ENCODE peak calls at places on chromosome 11, in four cellular contexts. S, Q, Z and G are unnamed samples.

GRCh38 chr11:64571410-64572091 is 19.5 kb upstream of the SLC22A12 start:
- DNase-seq in S (no peak), Q (peak), Z (no peak), G (no peak)

GRCh38 chr11:44005956-44006355 is 41.8 kb upstream of the ACCSL start:
- DNase-seq in S (no peak), Q (no peak), Z (no peak), G (no peak)

GRCh38 chr11:65184146-65184545 is 2.4 kb downstream of the CAPN1 start:
- DNase-seq in S (no peak), Q (no peak), Z (no peak), G (no peak)

GRCh38 chr11:72379384-72380131 is 54.8 kb downstream of the CLPB start:
- DNase-seq in S (no peak), Q (no peak), Z (no peak), G (no peak)

GRCh38 chr11:1877211-1878133 is 14.2 kb downstream of the PRR33 start:
- DNase-seq in S (no peak), Q (peak), Z (peak), G (peak)

GRCh38 chr11:72069200-72069599 is 11.1 kb downstream of the NUMA1 start:
- DNase-seq in S (no peak), Q (no peak), Z (no peak), G (no peak)

GRCh38 chr11:134555510-134555909 is 143.5 kb upstream of the B3GAT1 start:
- DNase-seq in S (no peak), Q (no peak), Z (no peak), G (no peak)

GRCh38 chr11:96969251-96969650 is 579.4 kb downstream of the JRKL start:
- DNase-seq in S (no peak), Q (no peak), Z (no peak), G (peak)

GRCh38 chr11:134647066-134647746 is 235.2 kb upstream of the B3GAT1 start:
- DNase-seq in S (no peak), Q (no peak), Z (no peak), G (no peak)

GRCh38 chr11:114044042-114044871 is 15.3 kb upstream of the ZBTB16 start:
- DNase-seq in S (no peak), Q (no peak), Z (no peak), G (peak)

GRCh38 chr11:70176940-70177689 is 26.0 kb upstream of the FADD start:
- DNase-seq in S (no peak), Q (no peak), Z (no peak), G (no peak)

GRCh38 chr11:2713069-2713468 is 13.3 kb upstream of the KCNQ1OT1 start:
- DNase-seq in S (no peak), Q (no peak), Z (no peak), G (no peak)

GRCh38 chr11:117733311-117733710 is 63.7 kb downstream of the DSCAML1 start:
- DNase-seq in S (no peak), Q (no peak), Z (no peak), G (no peak)

GRCh38 chr11:1103401-1104360 is 29.0 kb downstream of the MUC2 start:
- DNase-seq in S (no peak), Q (no peak), Z (peak), G (no peak)

GRCh38 chr11:134358165-134358852 is 26.5 kb downstream of the GLB1L2 start:
- DNase-seq in S (no peak), Q (no peak), Z (peak), G (no peak)

GRCh38 chr11:1401656-1402221 is 12.0 kb downstream of the BRSK2 start:
- DNase-seq in S (no peak), Q (peak), Z (peak), G (peak)

GRCh38 chr11:29448246-29448877 is 568.5 kb downstream of the KCNA4 start:
- DNase-seq in S (no peak), Q (peak), Z (no peak), G (peak)

GRCh38 chr11:100892886-100893285 is 205.8 kb downstream of the ARHGAP42 start:
- DNase-seq in S (no peak), Q (no peak), Z (no peak), G (no peak)

GRCh38 chr11:47148903-47149535 is 27.7 kb downstream of the ARFGAP2 start:
- DNase-seq in S (no peak), Q (peak), Z (peak), G (no peak)

GRCh38 chr11:3220521-3221407 is 2.2 kb upstream of the MRGPRG start:
- DNase-seq in S (no peak), Q (no peak), Z (no peak), G (no peak)

GRCh38 chr11:107565219-107565937 is at the start of gene ALKBH8:
- DNase-seq in S (no peak), Q (peak), Z (peak), G (peak)

GRCh38 chr11:44066732-44067131 is 662 bp downstream of the ACCS start:
- DNase-seq in S (peak), Q (peak), Z (no peak), G (peak)

GRCh38 chr11:4641501-4641900 is 2.3 kb upstream of the OR51E1 start:
- DNase-seq in S (no peak), Q (no peak), Z (no peak), G (no peak)

GRCh38 chr11:3014314-3014938 is 22.3 kb upstream of the NAP1L4 start:
- DNase-seq in S (no peak), Q (no peak), Z (no peak), G (peak)

GRCh38 chr11:83680351-83680750 is 394.2 kb upstream of the CCDC90B start:
- DNase-seq in S (no peak), Q (no peak), Z (no peak), G (no peak)

GRCh38 chr11:23509023-23509422 is 648.7 kb upstream of the CCDC179 start:
- DNase-seq in S (peak), Q (no peak), Z (no peak), G (peak)

GRCh38 chr11:86972734-86973133 is 17.5 kb upstream of the FZD4 start:
- DNase-seq in S (no peak), Q (no peak), Z (no peak), G (no peak)

GRCh38 chr11:97856666-97857065 is 1164.1 kb upstream of the CNTN5 start:
- DNase-seq in S (no peak), Q (no peak), Z (no peak), G (no peak)

GRCh38 chr11:85663080-85663729 is 1.7 kb downstream of the CREBZF start:
- DNase-seq in S (no peak), Q (peak), Z (no peak), G (no peak)

GRCh38 chr11:2813141-2813908 is 72.2 kb downstream of the CDKN1C start:
- DNase-seq in S (no peak), Q (no peak), Z (no peak), G (peak)

GRCh38 chr11:17328856-17329490 is 22.6 kb upstream of the NCR3LG1 start:
- DNase-seq in S (no peak), Q (no peak), Z (peak), G (no peak)

GRCh38 chr11:76205252-76206076 is 838 bp downstream of the WNT11 start:
- DNase-seq in S (no peak), Q (no peak), Z (no peak), G (no peak)

GRCh38 chr11:76524919-76525318 is 80.1 kb downstream of the EMSY start:
- DNase-seq in S (peak), Q (peak), Z (no peak), G (peak)

GRCh38 chr11:126336646-126337045 is 18.8 kb upstream of the ST3GAL4 start:
- DNase-seq in S (no peak), Q (no peak), Z (no peak), G (no peak)

GRCh38 chr11:65352783-65353182 is 1.8 kb upstream of the TIGD3 start:
- DNase-seq in S (no peak), Q (peak), Z (no peak), G (peak)

GRCh38 chr11:44349328-44349727 is 39.4 kb upstream of the ALX4 start:
- DNase-seq in S (no peak), Q (no peak), Z (no peak), G (no peak)

GRCh38 chr11:45062974-45063635 is 83.3 kb upstream of the PRDM11 start:
- DNase-seq in S (no peak), Q (no peak), Z (no peak), G (no peak)

GRCh38 chr11:29268733-29269132 is 748.1 kb downstream of the KCNA4 start:
- DNase-seq in S (no peak), Q (no peak), Z (no peak), G (no peak)

GRCh38 chr11:10600570-10601248 is 32.2 kb upstream of the LYVE1 start:
- DNase-seq in S (no peak), Q (no peak), Z (no peak), G (no peak)

GRCh38 chr11:31798057-31799035 is 12.8 kb downstream of the PAX6 start:
- DNase-seq in S (no peak), Q (no peak), Z (no peak), G (no peak)
- TF ChIP-seq CTCF in S (peak), Q (peak), Z (no peak), G (peak)

DNA sequence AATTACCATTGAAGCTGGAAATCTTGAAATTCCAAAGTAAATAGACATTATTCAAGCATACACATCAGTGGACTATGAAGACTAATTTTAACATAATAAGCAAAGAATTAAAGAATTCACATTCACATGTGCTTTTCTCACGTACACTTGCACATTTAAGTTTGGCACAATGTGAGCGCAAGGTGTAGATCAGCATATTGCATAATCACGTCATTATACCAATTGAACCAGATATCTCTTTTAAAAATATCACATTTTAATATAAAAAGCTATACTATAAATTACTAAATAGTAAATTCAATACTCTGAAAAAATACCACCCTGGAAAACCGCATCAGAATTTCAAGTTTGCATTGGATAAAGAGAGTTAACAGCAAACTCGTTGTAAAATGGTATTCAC is 60.7 kb downstream of the SESN3 start:
- DNase-seq in S (no peak), Q (no peak), Z (no peak), G (no peak)
- H3K4me3 ChIP-seq in S (no peak), Q (no peak), Z (no peak), G (no peak)

DNA sequence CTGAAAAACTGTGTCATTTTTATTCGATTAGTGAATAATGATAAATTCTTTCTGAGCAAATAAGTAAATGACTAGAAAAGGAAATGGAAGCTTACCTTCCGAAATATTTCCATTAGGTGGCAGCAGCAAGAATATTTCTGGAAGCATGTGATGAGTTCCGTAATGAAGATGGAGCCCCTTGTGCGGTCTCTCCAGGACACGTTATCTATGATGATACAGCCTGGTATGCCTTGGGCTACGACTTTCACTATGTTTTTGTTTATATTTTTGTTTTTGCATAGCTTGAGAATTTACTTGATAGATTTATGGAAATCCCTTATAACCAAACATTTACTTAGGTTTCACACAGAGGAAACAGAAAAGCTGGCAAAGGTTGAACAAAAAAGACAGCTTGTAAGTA is 25.7 kb downstream of the CASP5 start:
- DNase-seq in S (no peak), Q (peak), Z (no peak), G (no peak)
- TF ChIP-seq CTCF in S (peak), Q (peak), Z (no peak), G (no peak)

GRCh38 chr11:62444271-62444833 is 25.5 kb downstream of the SCGB1A1 start:
- DNase-seq in S (no peak), Q (peak), Z (peak), G (peak)

GRCh38 chr11:62445314-62445740 is 26.5 kb downstream of the SCGB1A1 start:
- DNase-seq in S (no peak), Q (peak), Z (peak), G (peak)

GRCh38 chr11:62444835-62445234 is 26.0 kb downstream of the SCGB1A1 start:
- DNase-seq in S (no peak), Q (no peak), Z (no peak), G (no peak)

GRCh38 chr11:62446091-62446490 is 27.3 kb downstream of the SCGB1A1 start:
- DNase-seq in S (no peak), Q (peak), Z (peak), G (no peak)

DNA sequence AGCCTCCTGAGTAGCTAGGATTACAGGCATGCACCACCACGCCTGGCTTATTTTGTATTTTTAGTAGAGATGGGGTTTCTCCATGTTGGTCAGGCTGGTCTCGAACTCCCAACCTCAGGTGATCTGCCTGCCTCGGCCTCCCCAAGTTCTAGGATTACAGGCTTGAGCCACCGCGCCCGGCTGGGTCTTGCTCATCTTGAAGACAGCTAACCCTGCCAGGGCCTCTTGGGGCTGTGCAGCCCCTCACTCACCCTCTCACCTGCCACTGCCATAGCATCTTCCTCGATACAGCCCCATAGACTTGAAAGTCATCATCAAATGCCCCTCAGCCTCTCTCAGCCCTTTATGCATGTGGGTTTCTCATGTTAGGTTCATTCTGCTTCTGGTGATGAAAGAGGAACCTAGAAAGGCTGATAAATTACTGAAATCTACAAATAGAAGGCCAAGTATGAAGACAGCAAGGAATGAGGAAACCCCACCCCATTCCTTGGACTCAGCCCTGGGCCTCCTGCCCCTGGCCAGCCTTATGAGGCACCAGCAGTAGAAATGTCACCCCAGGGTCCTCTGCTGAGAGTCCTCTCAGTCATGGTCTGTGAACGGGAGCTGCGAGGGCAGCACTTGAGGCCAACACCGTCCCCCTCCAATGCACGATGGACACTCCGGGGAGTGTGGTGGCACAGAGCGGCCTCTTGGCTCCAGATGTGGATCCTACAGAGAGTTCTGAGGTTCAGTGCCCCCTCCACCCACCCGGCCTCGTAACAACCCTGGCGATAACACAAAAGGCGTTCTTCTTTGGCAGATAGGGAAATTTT is 24.8 kb downstream of the SCGB1A1 start:
- DNase-seq in S (no peak), Q (peak), Z (peak), G (no peak)
- H3K4me3 ChIP-seq in S (peak), Q (peak), Z (peak), G (no peak)

DNA sequence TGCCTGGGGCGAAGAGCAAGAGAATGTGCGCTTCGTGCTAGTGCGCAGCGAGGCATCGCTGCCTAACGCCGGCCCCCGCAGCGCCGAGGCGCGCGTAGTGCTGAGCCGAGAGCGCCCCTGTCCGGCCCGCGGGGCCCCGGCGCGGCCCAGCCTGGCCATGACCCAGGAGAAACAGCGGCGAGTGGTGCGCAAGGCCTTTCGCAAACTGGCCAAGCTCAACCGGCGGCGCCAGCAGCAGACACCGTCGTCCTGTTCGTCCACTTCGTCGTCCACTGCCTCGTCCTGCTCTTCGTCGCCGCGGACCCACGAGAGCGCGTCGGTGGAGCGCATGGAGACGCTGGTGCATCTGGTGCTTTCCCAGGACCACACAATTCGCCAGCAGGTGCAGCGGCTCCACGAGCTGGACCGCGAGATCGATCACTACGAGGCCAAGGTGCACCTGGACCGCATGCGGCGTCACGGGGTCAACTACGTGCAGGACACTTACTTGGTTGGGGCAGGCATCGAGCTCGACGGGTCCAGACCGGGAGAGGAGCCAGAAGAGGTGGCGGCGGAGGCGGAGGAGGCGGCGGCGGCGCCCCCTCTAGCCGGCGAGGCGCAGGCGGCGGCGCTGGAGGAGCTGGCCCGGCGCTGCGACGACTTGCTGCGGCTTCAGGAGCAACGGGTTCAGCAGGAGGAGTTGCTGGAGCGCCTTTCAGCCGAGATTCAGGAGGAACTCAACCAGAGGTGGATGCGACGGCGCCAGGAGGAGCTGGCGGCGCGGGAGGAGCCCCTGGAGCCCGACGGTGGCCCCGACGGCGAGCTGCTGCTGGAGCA is 1.0 kb downstream of the RASSF10 start:
- DNase-seq in S (no peak), Q (no peak), Z (no peak), G (no peak)
- TF ChIP-seq CTCF in S (no peak), Q (no peak), Z (no peak), G (no peak)